ENCODE peak calls at places on chromosomes 16 and 17, in nine cellular contexts. B is IMR-90; Q is SHP77; T is T-helper 9 cell; G is EL; R is HFF-Myc; V is T-helper 1 cell; J is stimulated activated naive CD8-positive, alpha-beta T cell treated with anti-CD3 and anti-CD28 coated beads, Interleukin-15, Interleukin-2, amounts not matched to agents 100 U/mL and 50 U/mL, for 24 hours; H is activated naive CD8-positive, alpha-beta T cell treated with anti-CD3 and anti-CD28 coated beads for 36 hours. F is an unnamed sample.
A peak's percentile ranks its signal among the peaks of the same experiment; 100 is the strongest.

GRCh38 chr16:3074860-3075545 is 9.6 kb downstream of the IL32 start:
- DNase-seq in Q (no peak), V (peak; percentile 75), J (peak; percentile 74), T (peak; percentile 71), G (no peak), R (no peak), H (peak; percentile 81), B (no peak), F (peak; percentile 97)

GRCh38 chr16:83344014-83344413 is 463.8 kb upstream of the HSBP1 start:
- DNase-seq in R (no peak), J (no peak), Q (no peak), V (no peak), G (peak; percentile 95), T (no peak), H (no peak), B (peak; percentile 89), F (no peak)

GRCh38 chr17:69058165-69058564 is 2.6 kb downstream of the ABCA9 start:
- DNase-seq in J (no peak), T (no peak), H (no peak), B (no peak), Q (no peak), G (no peak), V (no peak), R (no peak), F (no peak)

GRCh38 chr17:27294689-27295630 is 1.0 kb downstream of the WSB1 start:
- DNase-seq in J (peak; percentile 33), H (peak; percentile 31), B (peak; percentile 83), T (peak; percentile 16), G (peak; percentile 82), V (peak; percentile 41), R (peak; percentile 54), Q (no peak), F (peak; percentile 68)

GRCh38 chr16:81324808-81325207 is 10.0 kb downstream of the GAN start:
- DNase-seq in R (no peak), T (no peak), H (no peak), V (no peak), Q (no peak), J (no peak), G (peak; percentile 47), B (no peak), F (no peak)

GRCh38 chr16:9053006-9053601 is 38.3 kb upstream of the HAPSTR1 start:
- DNase-seq in B (peak; percentile 75), H (no peak), V (no peak), G (peak; percentile 81), T (no peak), Q (peak; percentile 88), R (no peak), J (peak; percentile 39), F (peak; percentile 10)

GRCh38 chr17:57879437-57880085 is 29.7 kb upstream of the MRPS23 start:
- DNase-seq in Q (no peak), R (no peak), B (no peak), G (no peak), T (no peak), H (no peak), V (no peak), J (no peak), F (no peak)

GRCh38 chr16:17776888-17777287 is 306.1 kb upstream of the XYLT1 start:
- DNase-seq in H (no peak), B (no peak), V (no peak), G (no peak), R (no peak), J (no peak), Q (no peak), T (no peak), F (no peak)

GRCh38 chr16:57830890-57831484 is 28.7 kb upstream of the KIFC3 start:
- DNase-seq in H (no peak), Q (no peak), V (no peak), T (no peak), G (no peak), J (no peak), B (no peak), R (no peak), F (no peak)

GRCh38 chr17:61583242-61583641 is 7.8 kb downstream of the NACA2 start:
- DNase-seq in V (no peak), H (no peak), Q (peak; percentile 10), G (peak; percentile 78), J (no peak), T (no peak), R (peak; percentile 76), B (peak; percentile 83), F (no peak)

GRCh38 chr16:85621698-85622433 is 8.7 kb downstream of the GSE1 start:
- DNase-seq in B (no peak), H (no peak), R (no peak), T (no peak), Q (no peak), V (no peak), J (no peak), G (no peak), F (no peak)

GRCh38 chr17:72853438-72854415 is 238.8 kb downstream of the SLC39A11 start:
- DNase-seq in J (no peak), T (no peak), V (no peak), Q (no peak), H (no peak), B (no peak), G (no peak), R (no peak), F (no peak)

GRCh38 chr17:4584125-4584834 is at the start of gene SMTNL2:
- DNase-seq in T (no peak), H (peak; percentile 37), B (no peak), V (no peak), Q (no peak), G (no peak), J (peak; percentile 40), R (no peak), F (no peak)

GRCh38 chr16:2814757-2815298 is 2.2 kb upstream of the PRSS21 start:
- DNase-seq in V (no peak), T (no peak), R (no peak), J (no peak), G (no peak), H (no peak), Q (no peak), B (no peak), F (no peak)

GRCh38 chr16:87621976-87622713 is 19.8 kb downstream of the JPH3 start:
- DNase-seq in Q (peak; percentile 44), H (no peak), G (peak; percentile 4), B (no peak), J (no peak), R (no peak), V (no peak), T (no peak), F (no peak)

GRCh38 chr16:81779540-81780320 is 639 bp downstream of the PLCG2 start:
- DNase-seq in H (peak; percentile 22), J (peak; percentile 37), B (no peak), T (no peak), Q (no peak), V (no peak), R (no peak), G (peak; percentile 8), F (no peak)

GRCh38 chr17:27038676-27039075 is 255.2 kb upstream of the WSB1 start:
- DNase-seq in R (no peak), H (no peak), V (no peak), T (no peak), G (no peak), B (no peak), J (no peak), Q (peak; percentile 35), F (peak; percentile 4)

GRCh38 chr16:56102159-56102798 is 89.0 kb upstream of the GNAO1 start:
- DNase-seq in V (no peak), H (no peak), G (peak; percentile 22), J (no peak), R (no peak), T (no peak), B (no peak), Q (no peak), F (no peak)

GRCh38 chr17:10200016-10200415 is 1.6 kb upstream of the GAS7 start:
- DNase-seq in T (no peak), R (no peak), B (no peak), G (no peak), Q (no peak), V (no peak), J (no peak), H (no peak), F (no peak)

GRCh38 chr17:67390646-67391480 is 13.8 kb downstream of the PITPNC1 start:
- DNase-seq in T (peak; percentile 32), B (peak; percentile 99), J (peak; percentile 77), H (peak; percentile 79), Q (no peak), V (no peak), R (peak; percentile 63), G (peak; percentile 90), F (peak; percentile 30)

GRCh38 chr17:52128721-52129120 is 29.8 kb downstream of the CA10 start:
- DNase-seq in G (no peak), J (no peak), R (no peak), Q (no peak), B (no peak), H (no peak), T (no peak), V (no peak), F (no peak)

GRCh38 chr16:88451586-88452484 is 1.2 kb upstream of the ZFPM1 start:
- DNase-seq in Q (no peak), J (peak; percentile 58), B (no peak), V (no peak), H (peak; percentile 22), G (no peak), R (no peak), T (peak; percentile 16), F (peak; percentile 37)

GRCh38 chr17:75693500-75694481 is 26.7 kb downstream of the SAP30BP start:
- DNase-seq in G (peak; percentile 100), B (peak; percentile 56), V (no peak), H (no peak), T (no peak), Q (no peak), R (peak; percentile 88), J (no peak), F (no peak)

GRCh38 chr17:7782237-7782636 is 51.8 kb upstream of the KDM6B start:
- DNase-seq in G (peak; percentile 37), V (no peak), J (no peak), B (peak; percentile 61), R (peak; percentile 5), T (no peak), H (no peak), Q (no peak), F (no peak)